ENCODE peak calls at places on chromosomes 6 and 20, in nine cellular contexts. Q is lower lobe of right lung; V is H7; S is kidney epithelial cell; X is naive thymus-derived CD4-positive, alpha-beta T cell; W is kidney; M is OCI-LY7; Y is psoas muscle; N is A549. J is an unnamed sample.

GRCh38 chr20:41329435-41330342 is 10.9 kb upstream of the LPIN3 start:
- DNase-seq in Q (peak), V (no peak), S (peak), X (peak), W (peak), M (no peak), Y (peak), N (peak), J (peak)

GRCh38 chr6:170031096-170031471 is 259.8 kb downstream of the DLL1 start:
- DNase-seq in Q (peak), V (no peak), S (no peak), X (no peak), W (peak), M (no peak), Y (no peak), N (no peak), J (no peak)

GRCh38 chr20:17825949-17826843 is 126.4 kb downstream of the BANF2 start:
- DNase-seq in Q (no peak), V (no peak), S (no peak), X (no peak), W (no peak), M (no peak), Y (no peak), N (no peak), J (no peak)

GRCh38 chr6:136085370-136086115 is 164.6 kb downstream of the MTFR2 start:
- DNase-seq in Q (no peak), V (no peak), S (no peak), X (no peak), W (no peak), M (no peak), Y (no peak), N (no peak), J (no peak)

GRCh38 chr6:93468291-93468690 is 48.9 kb upstream of the EPHA7 start:
- DNase-seq in Q (no peak), V (peak), S (no peak), X (no peak), W (no peak), M (no peak), Y (no peak), N (no peak), J (no peak)

GRCh38 chr6:42369568-42369967 is 82.2 kb downstream of the TRERF1 start:
- DNase-seq in Q (no peak), V (peak), S (no peak), X (no peak), W (no peak), M (peak), Y (no peak), N (peak), J (no peak)

GRCh38 chr6:125986956-125987617 is 747 bp downstream of the TRMT11 start:
- DNase-seq in Q (no peak), V (peak), S (no peak), X (peak), W (no peak), M (peak), Y (no peak), N (peak), J (no peak)

GRCh38 chr20:4661191-4661590 is 60.5 kb upstream of the PRND start:
- DNase-seq in Q (no peak), V (no peak), S (no peak), X (peak), W (no peak), M (peak), Y (no peak), N (no peak), J (no peak)

GRCh38 chr6:603265-603664 is 53.6 kb downstream of the HUS1B start:
- DNase-seq in Q (no peak), V (no peak), S (no peak), X (no peak), W (no peak), M (no peak), Y (no peak), N (no peak), J (no peak)

GRCh38 chr6:6881438-6882267 is 226.1 kb upstream of the RREB1 start:
- DNase-seq in Q (no peak), V (no peak), S (no peak), X (no peak), W (no peak), M (no peak), Y (no peak), N (no peak), J (no peak)

GRCh38 chr6:106077881-106078280 is 8.3 kb upstream of the PRDM1 start:
- DNase-seq in Q (no peak), V (no peak), S (no peak), X (no peak), W (no peak), M (no peak), Y (no peak), N (no peak), J (no peak)

GRCh38 chr6:5676701-5677100 is 330.0 kb downstream of the NRN1 start:
- DNase-seq in Q (no peak), V (no peak), S (no peak), X (no peak), W (no peak), M (no peak), Y (no peak), N (no peak), J (no peak)

DNA sequence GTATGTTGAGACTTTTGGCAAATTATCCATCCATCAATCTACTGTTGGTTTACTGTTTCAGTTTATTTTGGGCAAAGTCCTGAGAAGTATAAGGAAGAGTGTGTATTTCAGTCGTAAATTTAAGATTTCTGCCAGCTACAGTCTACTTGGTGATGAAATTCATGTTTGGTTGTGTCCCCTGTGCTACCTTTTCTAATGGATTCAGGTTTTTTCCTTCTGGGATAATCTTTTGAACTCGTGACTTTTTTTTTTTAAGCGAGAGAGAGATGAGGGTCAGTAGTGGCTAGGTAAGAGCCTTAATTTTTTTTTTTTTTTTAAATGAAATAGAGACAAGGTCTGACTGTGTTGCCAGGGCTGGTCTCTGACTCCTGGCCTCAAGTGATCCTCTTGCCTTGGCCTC is 772 bp upstream of the TMEM217 start:
- DNase-seq in Q (no peak), V (no peak), S (no peak), X (no peak), W (no peak), M (no peak), Y (no peak), N (no peak), J (no peak)
- H3K4me3 ChIP-seq in Q (peak), V (peak), S (peak), X (peak), W (peak), M (peak), Y (peak), N (peak), J (peak)

GRCh38 chr6:1789092-1789491 is 179.4 kb downstream of the FOXC1 start:
- DNase-seq in Q (no peak), V (no peak), S (no peak), X (no peak), W (no peak), M (no peak), Y (no peak), N (no peak), J (no peak)

GRCh38 chr6:1787894-1788293 is 178.2 kb downstream of the FOXC1 start:
- DNase-seq in Q (no peak), V (no peak), S (no peak), X (no peak), W (no peak), M (no peak), Y (peak), N (no peak), J (no peak)

GRCh38 chr6:1787109-1787466 is 177.4 kb downstream of the FOXC1 start:
- DNase-seq in Q (no peak), V (no peak), S (no peak), X (no peak), W (no peak), M (no peak), Y (no peak), N (no peak), J (no peak)

GRCh38 chr6:1792989-1793388 is 183.3 kb downstream of the FOXC1 start:
- DNase-seq in Q (no peak), V (peak), S (no peak), X (no peak), W (no peak), M (peak), Y (no peak), N (peak), J (no peak)

GRCh38 chr6:1790684-1791083 is 181.0 kb downstream of the FOXC1 start:
- DNase-seq in Q (no peak), V (no peak), S (no peak), X (no peak), W (no peak), M (no peak), Y (no peak), N (no peak), J (no peak)
- H3K4me3 ChIP-seq in Q (no peak), V (no peak), S (no peak), X (no peak), W (no peak), M (no peak), Y (no peak), N (no peak), J (no peak)

DNA sequence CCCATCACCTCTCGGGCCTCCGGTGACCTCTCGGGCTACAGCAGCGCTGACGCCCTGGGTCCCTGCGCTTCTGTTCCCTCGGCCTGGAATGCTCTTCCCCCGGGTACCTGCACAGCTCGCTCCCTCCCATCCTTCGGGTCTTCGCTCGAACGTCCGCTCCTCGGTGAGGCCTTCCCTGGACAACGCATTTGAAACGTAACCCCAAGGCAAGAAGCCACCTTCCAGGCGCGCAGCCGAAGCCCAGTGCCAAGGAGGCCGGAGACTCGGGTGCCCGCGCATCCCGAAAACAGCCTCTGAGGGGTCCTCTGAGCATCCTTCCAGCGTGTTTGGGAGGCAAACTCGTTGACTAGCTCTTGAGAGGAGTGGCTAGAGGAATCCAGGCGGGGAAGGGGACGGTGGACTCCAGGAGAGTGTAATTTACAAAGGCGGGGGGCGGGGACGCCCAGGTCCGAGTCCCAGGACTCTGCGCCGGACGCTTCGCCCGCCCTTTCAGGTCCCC is 87.0 kb downstream of the ZFP64 start:
- DNase-seq in Q (no peak), V (peak), S (no peak), X (no peak), W (no peak), M (no peak), Y (no peak), N (peak), J (no peak)
- H3K4me3 ChIP-seq in Q (peak), V (peak), S (peak), X (peak), W (peak), M (no peak), Y (peak), N (peak), J (peak)

GRCh38 chr6:108564178-108564577 is 3.5 kb downstream of the FOXO3 start:
- DNase-seq in Q (no peak), V (no peak), S (peak), X (no peak), W (no peak), M (no peak), Y (no peak), N (no peak), J (no peak)

GRCh38 chr6:108565091-108565766 is 4.5 kb downstream of the FOXO3 start:
- DNase-seq in Q (no peak), V (no peak), S (no peak), X (peak), W (no peak), M (peak), Y (no peak), N (no peak), J (no peak)

GRCh38 chr6:108566406-108566805 is 5.7 kb downstream of the FOXO3 start:
- DNase-seq in Q (no peak), V (no peak), S (no peak), X (no peak), W (no peak), M (no peak), Y (no peak), N (no peak), J (no peak)

GRCh38 chr6:108568101-108568500 is 7.4 kb downstream of the FOXO3 start:
- DNase-seq in Q (no peak), V (no peak), S (no peak), X (no peak), W (no peak), M (no peak), Y (no peak), N (no peak), J (no peak)

GRCh38 chr6:108565893-108566292 is 5.2 kb downstream of the FOXO3 start:
- DNase-seq in Q (no peak), V (no peak), S (no peak), X (no peak), W (no peak), M (peak), Y (peak), N (no peak), J (no peak)
- H3K4me3 ChIP-seq in Q (peak), V (no peak), S (no peak), X (no peak), W (no peak), M (peak), Y (peak), N (no peak), J (no peak)

GRCh38 chr6:158649289-158650143 is at the start of gene SYTL3:
- DNase-seq in Q (peak), V (no peak), S (peak), X (peak), W (peak), M (peak), Y (no peak), N (no peak), J (no peak)

GRCh38 chr6:158647501-158647900 is 2.4 kb upstream of the SYTL3 start:
- DNase-seq in Q (no peak), V (no peak), S (no peak), X (no peak), W (no peak), M (no peak), Y (no peak), N (no peak), J (no peak)

GRCh38 chr6:158645064-158646022 is 800 bp upstream of the DYNLT1 start:
- DNase-seq in Q (no peak), V (no peak), S (no peak), X (no peak), W (peak), M (no peak), Y (no peak), N (no peak), J (no peak)

GRCh38 chr6:158646023-158646888 is 1.7 kb upstream of the DYNLT1 start:
- DNase-seq in Q (no peak), V (no peak), S (no peak), X (no peak), W (peak), M (no peak), Y (no peak), N (no peak), J (no peak)

GRCh38 chr6:158648682-158649131 is 1.1 kb upstream of the SYTL3 start:
- DNase-seq in Q (no peak), V (no peak), S (no peak), X (no peak), W (peak), M (no peak), Y (no peak), N (no peak), J (no peak)
- H3K4me3 ChIP-seq in Q (no peak), V (no peak), S (no peak), X (peak), W (no peak), M (no peak), Y (no peak), N (no peak), J (no peak)